ENCODE peak calls at places on chromosomes 2 and 18, in four cellular contexts. One of them, this sample, is unnamed.
A peak's percentile ranks its signal among the peaks of the same experiment; 100 is the strongest.

GRCh38 chr2:227871375-227871788 is at the start of gene DAW1:
- DNase-seq in pancreas: peak; percentile 51
- DNase-seq in left lung: peak; percentile 93
- DNase-seq in GM23248: peak; percentile 77
- DNase-seq in this sample: peak; percentile 84

GRCh38 chr18:35998967-35999366 is 26.5 kb downstream of the RMP24 start:
- DNase-seq in pancreas: no peak
- DNase-seq in left lung: no peak
- DNase-seq in GM23248: peak; percentile 39
- DNase-seq in this sample: no peak

GRCh38 chr2:79630060-79630459 is 117.2 kb downstream of the CTNNA2 start:
- DNase-seq in pancreas: peak; percentile 8
- DNase-seq in left lung: no peak
- DNase-seq in GM23248: peak; percentile 10
- DNase-seq in this sample: no peak

GRCh38 chr2:47904903-47905453 is 1.3 kb downstream of the FBXO11 start:
- DNase-seq in pancreas: peak; percentile 36
- DNase-seq in left lung: peak; percentile 73
- DNase-seq in GM23248: no peak
- DNase-seq in this sample: peak; percentile 76

GRCh38 chr2:171432969-171433762 is 624 bp downstream of the METTL8 start:
- DNase-seq in pancreas: peak; percentile 45
- DNase-seq in left lung: no peak
- DNase-seq in GM23248: peak; percentile 66
- DNase-seq in this sample: no peak

GRCh38 chr2:12127639-12128038 is 381.2 kb downstream of the LPIN1 start:
- DNase-seq in pancreas: no peak
- DNase-seq in left lung: no peak
- DNase-seq in GM23248: no peak
- DNase-seq in this sample: no peak

GRCh38 chr2:226208726-226209125 is 590.9 kb downstream of the IRS1 start:
- DNase-seq in pancreas: no peak
- DNase-seq in left lung: no peak
- DNase-seq in GM23248: peak; percentile 48
- DNase-seq in this sample: no peak

GRCh38 chr2:105645971-105646370 is 98.7 kb upstream of the NCK2 start:
- DNase-seq in pancreas: no peak
- DNase-seq in left lung: no peak
- DNase-seq in GM23248: no peak
- DNase-seq in this sample: no peak

GRCh38 chr2:216687646-216688045 is 7.7 kb downstream of the IGFBP5 start:
- DNase-seq in pancreas: no peak
- DNase-seq in left lung: no peak
- DNase-seq in GM23248: peak; percentile 22
- DNase-seq in this sample: peak; percentile 39

GRCh38 chr2:194294156-194294555 is 1362.9 kb upstream of the SLC39A10 start:
- DNase-seq in pancreas: no peak
- DNase-seq in left lung: no peak
- DNase-seq in GM23248: no peak
- DNase-seq in this sample: no peak

GRCh38 chr2:239159476-239159911 is 241.3 kb downstream of the HDAC4 start:
- DNase-seq in pancreas: no peak
- DNase-seq in left lung: peak; percentile 27
- DNase-seq in GM23248: no peak
- DNase-seq in this sample: peak; percentile 42

GRCh38 chr18:45050712-45051639 is 370.3 kb downstream of the SETBP1 start:
- DNase-seq in pancreas: no peak
- DNase-seq in left lung: no peak
- DNase-seq in GM23248: peak; percentile 88
- DNase-seq in this sample: no peak

GRCh38 chr18:79484661-79485621 is 89.2 kb downstream of the NFATC1 start:
- DNase-seq in pancreas: no peak
- DNase-seq in left lung: peak; percentile 75
- DNase-seq in GM23248: peak; percentile 99
- DNase-seq in this sample: peak; percentile 61

GRCh38 chr2:109440507-109441156 is 173.1 kb downstream of the SEPTIN10 start:
- DNase-seq in pancreas: no peak
- DNase-seq in left lung: no peak
- DNase-seq in GM23248: no peak
- DNase-seq in this sample: no peak

GRCh38 chr18:39660141-39660540 is 2094.5 kb upstream of the CELF4 start:
- DNase-seq in pancreas: no peak
- DNase-seq in left lung: no peak
- DNase-seq in GM23248: peak; percentile 51
- DNase-seq in this sample: no peak

GRCh38 chr18:49757513-49758262 is 55.6 kb downstream of the ACAA2 start:
- DNase-seq in pancreas: no peak
- DNase-seq in left lung: no peak
- DNase-seq in GM23248: peak; percentile 25
- DNase-seq in this sample: no peak

GRCh38 chr2:24793752-24794477 is 690 bp downstream of the CENPO start:
- DNase-seq in pancreas: no peak
- DNase-seq in left lung: no peak
- DNase-seq in GM23248: peak; percentile 63
- DNase-seq in this sample: no peak

GRCh38 chr2:41725901-41726300 is 321.9 kb upstream of the PKDCC start:
- DNase-seq in pancreas: no peak
- DNase-seq in left lung: no peak
- DNase-seq in GM23248: no peak
- DNase-seq in this sample: no peak

GRCh38 chr2:222548997-222549396 is 106.9 kb downstream of the FARSB start:
- DNase-seq in pancreas: no peak
- DNase-seq in left lung: no peak
- DNase-seq in GM23248: no peak
- DNase-seq in this sample: no peak

GRCh38 chr2:12514631-12515437 is 201.9 kb upstream of the TRIB2 start:
- DNase-seq in pancreas: no peak
- DNase-seq in left lung: no peak
- DNase-seq in GM23248: no peak
- DNase-seq in this sample: no peak

GRCh38 chr2:25168256-25169072 is at the start of gene POMC:
- DNase-seq in pancreas: peak; percentile 37
- DNase-seq in left lung: no peak
- DNase-seq in GM23248: peak; percentile 69
- DNase-seq in this sample: peak; percentile 70

GRCh38 chr2:106516436-106516835 is 29.3 kb downstream of the CD8B2 start:
- DNase-seq in pancreas: no peak
- DNase-seq in left lung: no peak
- DNase-seq in GM23248: no peak
- DNase-seq in this sample: no peak

GRCh38 chr2:191878576-191879298 is 31.8 kb upstream of the CAVIN2 start:
- DNase-seq in pancreas: no peak
- DNase-seq in left lung: no peak
- DNase-seq in GM23248: peak; percentile 81
- DNase-seq in this sample: no peak

GRCh38 chr2:102194609-102195268 is 7.9 kb downstream of the IL1RL2 start:
- DNase-seq in pancreas: no peak
- DNase-seq in left lung: no peak
- DNase-seq in GM23248: no peak
- DNase-seq in this sample: no peak

GRCh38 chr2:217362290-217362689 is 502.4 kb upstream of the TNP1 start:
- DNase-seq in pancreas: no peak
- DNase-seq in left lung: no peak
- DNase-seq in GM23248: no peak
- DNase-seq in this sample: no peak

GRCh38 chr2:240137596-240138274 is 1.6 kb upstream of the COPS9 start:
- DNase-seq in pancreas: no peak
- DNase-seq in left lung: peak; percentile 66
- DNase-seq in GM23248: no peak
- DNase-seq in this sample: peak; percentile 51

GRCh38 chr18:36934884-36935283 is 106.0 kb downstream of the KIAA1328 start:
- DNase-seq in pancreas: no peak
- DNase-seq in left lung: no peak
- DNase-seq in GM23248: peak; percentile 87
- DNase-seq in this sample: no peak

GRCh38 chr18:10131036-10131774 is 217.4 kb downstream of the VAPA start:
- DNase-seq in pancreas: no peak
- DNase-seq in left lung: no peak
- DNase-seq in GM23248: no peak
- DNase-seq in this sample: no peak

GRCh38 chr18:79186649-79187048 is 117.5 kb downstream of the ATP9B start:
- DNase-seq in pancreas: no peak
- DNase-seq in left lung: no peak
- DNase-seq in GM23248: no peak
- DNase-seq in this sample: no peak

DNA sequence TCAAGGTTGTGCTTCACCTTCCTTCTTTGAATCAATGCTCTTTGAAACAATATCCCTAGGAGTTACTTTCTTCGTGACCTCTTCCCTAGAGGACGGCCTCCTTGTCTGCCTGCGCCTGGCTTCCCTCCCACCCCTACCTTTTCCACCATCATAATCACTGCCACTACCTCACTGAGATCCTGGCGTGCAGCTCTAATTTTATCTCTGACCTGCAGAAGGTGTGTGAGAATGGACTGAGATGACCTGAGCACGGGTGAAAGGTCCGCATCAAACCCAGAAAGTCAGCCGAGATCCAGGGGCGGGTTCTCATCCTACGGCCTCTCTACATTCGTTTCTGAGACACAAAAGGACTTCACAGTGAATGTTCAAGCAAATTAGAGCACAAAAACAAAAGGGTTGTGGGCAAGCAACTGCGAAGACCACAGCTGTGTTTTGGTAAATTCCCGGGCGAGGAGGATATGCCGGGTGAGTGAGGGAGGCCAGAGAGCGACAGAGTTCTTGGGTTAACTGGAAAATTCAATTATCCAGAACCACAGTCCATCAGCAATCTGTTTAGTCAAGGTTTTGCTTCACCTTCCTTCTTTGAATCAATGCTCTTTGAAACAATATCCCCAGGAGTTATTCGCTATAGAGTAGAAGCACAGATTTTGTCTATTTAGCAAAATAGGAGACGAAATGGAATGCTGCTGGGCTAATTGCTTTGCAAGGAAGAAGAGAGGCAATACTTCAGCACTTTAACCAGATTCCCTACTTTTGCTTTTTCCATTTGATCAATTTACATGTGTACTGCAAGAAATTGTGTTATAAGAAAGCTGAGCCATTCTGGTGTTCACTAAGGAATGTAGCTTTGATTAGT is 212.5 kb downstream of the ACKR3 start:
- DNase-seq in pancreas: no peak
- DNase-seq in left lung: no peak
- DNase-seq in GM23248: peak; percentile 8
- DNase-seq in this sample: no peak
- H3K4me1 ChIP-seq in pancreas: no peaks in the 10 kb centered on the region
- H3K4me1 ChIP-seq in left lung: no peaks in the 10 kb centered on the region
- H3K4me1 ChIP-seq in GM23248: peaks cover 15% of the 10 kb centered on the region
- H3K4me1 ChIP-seq in this sample: no peaks in the 10 kb centered on the region

DNA sequence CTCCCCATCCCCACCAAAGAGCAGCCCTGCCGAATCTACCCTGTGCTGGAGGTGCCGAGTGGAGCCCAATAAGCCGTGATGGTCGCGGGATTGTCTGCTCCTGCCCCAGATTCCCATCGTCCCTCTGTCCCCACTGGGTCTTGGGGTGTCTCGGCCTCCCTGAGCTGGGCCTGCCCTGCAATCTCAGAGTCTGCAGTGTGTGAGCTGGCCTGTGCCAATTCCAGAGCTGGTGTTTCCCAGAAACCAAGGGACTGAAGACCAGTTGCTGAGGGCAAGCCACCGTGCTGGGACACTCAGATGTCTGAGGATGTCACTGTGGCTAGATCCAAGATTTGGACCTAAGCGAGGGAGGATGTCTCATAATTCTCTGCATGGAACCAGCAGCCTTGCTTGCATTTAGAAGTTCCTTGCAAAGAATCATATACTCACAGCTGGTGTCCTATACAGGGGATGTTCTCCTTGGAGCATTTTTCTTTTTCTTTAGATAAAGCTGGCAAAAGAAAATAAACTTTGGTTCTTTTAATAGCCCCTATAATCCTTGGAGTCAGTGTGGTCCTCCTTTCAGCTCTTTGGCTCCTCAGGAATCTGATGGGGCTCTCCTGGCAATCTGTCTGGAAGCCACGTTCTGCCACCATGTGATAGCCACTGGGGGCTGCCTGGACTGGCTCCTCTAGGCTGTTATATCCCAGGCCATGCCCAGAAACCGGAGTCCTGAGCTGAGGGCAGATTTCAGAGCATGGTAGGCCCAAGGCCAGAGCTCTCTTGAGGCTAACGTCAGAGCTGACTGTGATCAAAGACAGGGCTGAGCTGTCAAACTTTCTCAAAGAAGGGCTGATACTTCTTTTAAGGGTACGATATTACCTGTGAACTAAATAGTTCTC is 140.1 kb upstream of the HAAO start:
- DNase-seq in pancreas: no peak
- DNase-seq in left lung: no peak
- DNase-seq in GM23248: no peak
- DNase-seq in this sample: no peak
- H3K27ac ChIP-seq in pancreas: no peak overlapping the region
- H3K27ac ChIP-seq in left lung: peak overlapping the region; percentile 48
- H3K27ac ChIP-seq in GM23248: no peak overlapping the region
- H3K27ac ChIP-seq in this sample: peak overlapping the region; percentile 42

GRCh38 chr2:26784570-26785234 is 1.2 kb upstream of the CENPA start:
- DNase-seq in pancreas: no peak
- DNase-seq in left lung: no peak
- DNase-seq in GM23248: no peak
- DNase-seq in this sample: no peak
- H3K4me3 ChIP-seq in pancreas: no peak overlapping the region
- H3K4me3 ChIP-seq in left lung: no peak overlapping the region
- H3K4me3 ChIP-seq in GM23248: peak overlapping the region; percentile 77
- H3K4me3 ChIP-seq in this sample: peak overlapping the region; percentile 75

GRCh38 chr2:134250840-134251461 is 2.9 kb upstream of the MGAT5 start:
- DNase-seq in pancreas: no peak
- DNase-seq in left lung: no peak
- DNase-seq in GM23248: no peak
- DNase-seq in this sample: no peak

GRCh38 chr2:134247679-134248078 is 6.2 kb upstream of the MGAT5 start:
- DNase-seq in pancreas: no peak
- DNase-seq in left lung: no peak
- DNase-seq in GM23248: no peak
- DNase-seq in this sample: no peak

GRCh38 chr2:134249755-134250154 is 4.1 kb upstream of the MGAT5 start:
- DNase-seq in pancreas: no peak
- DNase-seq in left lung: no peak
- DNase-seq in GM23248: no peak
- DNase-seq in this sample: no peak

GRCh38 chr2:134246154-134246874 is 7.6 kb upstream of the MGAT5 start:
- DNase-seq in pancreas: no peak
- DNase-seq in left lung: no peak
- DNase-seq in GM23248: no peak
- DNase-seq in this sample: no peak

DNA sequence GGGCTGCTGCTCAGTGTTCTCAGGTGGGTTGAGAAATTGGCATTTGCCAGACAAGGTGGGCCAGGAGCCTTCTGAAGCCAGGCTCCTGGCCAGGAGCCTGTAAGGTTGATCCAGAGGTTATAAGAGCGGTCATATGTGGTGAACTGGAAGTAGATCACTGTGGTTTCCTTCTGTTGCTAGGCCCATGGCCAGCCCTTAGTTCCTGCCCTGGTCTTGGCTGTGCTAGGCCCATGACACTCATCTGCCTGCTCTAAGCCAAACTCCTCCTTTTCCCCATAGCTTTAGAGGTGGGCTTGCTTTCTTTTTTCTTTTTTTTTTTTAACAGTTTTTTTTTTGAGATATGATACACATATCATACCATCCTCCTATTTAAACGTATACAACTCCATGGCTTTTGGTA is 5.0 kb upstream of the MGAT5 start:
- DNase-seq in pancreas: no peak
- DNase-seq in left lung: no peak
- DNase-seq in GM23248: no peak
- DNase-seq in this sample: no peak
- H3K4me1 ChIP-seq in pancreas: peaks cover 5% of the 10 kb centered on the region
- H3K4me1 ChIP-seq in left lung: peaks cover 11% of the 10 kb centered on the region
- H3K4me1 ChIP-seq in GM23248: peaks cover 6% of the 10 kb centered on the region
- H3K4me1 ChIP-seq in this sample: peaks cover 30% of the 10 kb centered on the region